ENCODE peak calls at places on chromosomes 1 and 21, in seven cellular contexts. J is breast epithelium, B is psoas muscle, L is heart left ventricle, G is left ventricle myocardium inferior, Z is Peyer's patch, F is GM23338. N is an unnamed sample.
A peak's percentile ranks its signal among the peaks of the same experiment; 100 is the strongest.

GRCh38 chr1:90007979-90008404 is 13.1 kb downstream of the ZNF326 start:
- DNase-seq in J (no peak), B (no peak), L (no peak), G (no peak), Z (no peak), F (no peak), N (no peak)

GRCh38 chr21:35779690-35780570 is 280.4 kb downstream of the SETD4 start:
- DNase-seq in J (no peak), B (no peak), L (peak; percentile 31), G (no peak), Z (no peak), F (no peak), N (no peak)

GRCh38 chr1:27526569-27527222 is 36.7 kb upstream of the WASF2 start:
- DNase-seq in J (no peak), B (no peak), L (no peak), G (no peak), Z (no peak), F (no peak), N (no peak)

GRCh38 chr1:119466419-119466818 is 40.6 kb upstream of the HSD3B1 start:
- DNase-seq in J (no peak), B (no peak), L (no peak), G (no peak), Z (no peak), F (no peak), N (no peak)

GRCh38 chr1:62436039-62436465 is 797 bp upstream of the USP1 start:
- DNase-seq in J (peak; percentile 95), B (peak; percentile 97), L (no peak), G (peak; percentile 96), Z (peak; percentile 96), F (no peak), N (peak; percentile 92)

GRCh38 chr1:13992489-13993285 is 292.7 kb downstream of the PRDM2 start:
- DNase-seq in J (no peak), B (no peak), L (no peak), G (no peak), Z (no peak), F (peak; percentile 39), N (no peak)

GRCh38 chr1:243234978-243235657 is 20.0 kb downstream of the CEP170 start:
- DNase-seq in J (no peak), B (no peak), L (no peak), G (no peak), Z (no peak), F (no peak), N (no peak)

GRCh38 chr1:37930246-37931142 is 16.4 kb downstream of the INPP5B start:
- DNase-seq in J (no peak), B (no peak), L (peak; percentile 68), G (peak; percentile 34), Z (peak; percentile 26), F (no peak), N (no peak)

GRCh38 chr21:28974531-28975227 is 18.0 kb downstream of the LTN1 start:
- DNase-seq in J (no peak), B (no peak), L (no peak), G (no peak), Z (no peak), F (no peak), N (no peak)

GRCh38 chr1:244965182-244965581 is 100.8 kb upstream of the HNRNPU start:
- DNase-seq in J (no peak), B (no peak), L (no peak), G (no peak), Z (no peak), F (no peak), N (no peak)

GRCh38 chr1:6349254-6349943 is 44.2 kb downstream of the ACOT7 start:
- DNase-seq in J (no peak), B (no peak), L (no peak), G (no peak), Z (no peak), F (no peak), N (no peak)

GRCh38 chr1:171142081-171142450 is 43.0 kb upstream of the FMO2 start:
- DNase-seq in J (no peak), B (peak; percentile 45), L (peak; percentile 58), G (peak; percentile 48), Z (no peak), F (no peak), N (no peak)

GRCh38 chr1:172134087-172134731 is 286.3 kb upstream of the C1orf105 start:
- DNase-seq in J (no peak), B (no peak), L (no peak), G (no peak), Z (no peak), F (no peak), N (no peak)

GRCh38 chr1:85628791-85629531 is 48.4 kb downstream of the CCN1 start:
- DNase-seq in J (peak; percentile 79), B (peak; percentile 37), L (peak; percentile 42), G (peak; percentile 52), Z (no peak), F (peak; percentile 67), N (no peak)

GRCh38 chr1:41741244-41741643 is 177.5 kb downstream of the HIVEP3 start:
- DNase-seq in J (no peak), B (no peak), L (no peak), G (no peak), Z (no peak), F (no peak), N (no peak)

GRCh38 chr1:43866201-43866600 is 67.4 kb upstream of the ARTN start:
- DNase-seq in J (no peak), B (no peak), L (no peak), G (no peak), Z (no peak), F (no peak), N (no peak)

GRCh38 chr1:233569636-233570035 is 44.3 kb upstream of the KCNK1 start:
- DNase-seq in J (no peak), B (no peak), L (no peak), G (no peak), Z (no peak), F (no peak), N (no peak)

GRCh38 chr1:162872981-162873380 is 12.0 kb upstream of the CCDC190 start:
- DNase-seq in J (no peak), B (no peak), L (no peak), G (no peak), Z (no peak), F (no peak), N (no peak)

GRCh38 chr1:16905112-16905855 is 9.5 kb downstream of the RNU1-2 start:
- DNase-seq in J (no peak), B (no peak), L (no peak), G (no peak), Z (no peak), F (peak; percentile 80), N (no peak)

GRCh38 chr1:244435562-244436205 is 16.0 kb downstream of the ADSS2 start:
- DNase-seq in J (no peak), B (no peak), L (no peak), G (no peak), Z (no peak), F (no peak), N (no peak)

GRCh38 chr1:151325646-151326429 is 1.4 kb downstream of the PI4KB start:
- DNase-seq in J (no peak), B (no peak), L (no peak), G (no peak), Z (no peak), F (no peak), N (no peak)
- H3K4me3 ChIP-seq in J (peak overlapping the region; percentile 68), B (peak overlapping the region; percentile 92), L (peak overlapping the region; percentile 91), G (peak overlapping the region; percentile 94), Z (peak overlapping the region; percentile 83), F (peak overlapping the region; percentile 74), N (peak overlapping the region; percentile 77)

GRCh38 chr1:53943090-53943489 is 2.4 kb downstream of the IFT25 start:
- DNase-seq in J (no peak), B (no peak), L (no peak), G (no peak), Z (no peak), F (no peak), N (no peak)
- H3K4me1 ChIP-seq in J (no peaks in the 10 kb centered on the region), B (peaks cover 20% of the 10 kb centered on the region), L (peaks cover 8% of the 10 kb centered on the region), G (peaks cover 32% of the 10 kb centered on the region), Z (peaks cover 4% of the 10 kb centered on the region), F (peaks cover 27% of the 10 kb centered on the region), N (no peaks in the 10 kb centered on the region)

DNA sequence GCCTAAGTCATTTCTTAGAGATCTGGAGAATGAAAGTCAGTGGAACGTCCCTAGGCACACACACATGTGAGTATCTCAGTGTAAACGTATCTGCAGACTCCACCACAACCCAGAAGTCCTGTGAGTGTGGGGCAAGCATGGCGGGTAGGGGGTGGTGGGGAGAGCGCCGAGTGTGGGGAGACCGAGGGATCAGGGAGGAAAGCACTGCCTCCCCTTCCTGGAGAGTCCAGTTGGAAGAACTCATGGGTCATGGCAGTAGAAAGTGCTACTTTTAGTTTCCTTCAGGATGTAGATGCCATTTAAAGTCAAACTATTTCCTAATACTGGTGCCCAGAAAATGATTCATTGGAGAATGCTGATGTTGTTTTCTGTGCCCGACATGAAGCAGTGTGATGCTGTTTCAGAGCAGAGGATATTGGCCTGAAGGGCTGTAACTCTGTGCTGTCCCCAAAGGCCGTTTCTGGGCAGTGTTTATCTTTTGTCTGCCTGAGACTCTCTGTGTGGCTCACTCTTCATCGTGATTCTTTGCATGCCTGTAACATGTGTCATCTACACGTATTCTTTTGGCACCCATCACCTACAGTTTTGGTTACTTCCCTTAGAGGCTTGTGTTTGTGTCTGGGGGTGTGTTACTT is 45.7 kb upstream of the TSPAN2 start:
- DNase-seq in J (no peak), B (no peak), L (no peak), G (no peak), Z (no peak), F (no peak), N (no peak)
- TF ChIP-seq CTCF in J (no peak), B (peak; percentile 4), L (no peak), G (no peak), Z (no peak), F (no peak), N (no peak)

GRCh38 chr1:161069731-161070270 is at the start of gene ARHGAP30:
- DNase-seq in J (no peak), B (peak; percentile 62), L (peak; percentile 75), G (peak; percentile 62), Z (peak; percentile 95), F (peak; percentile 41), N (no peak)
- H3K4me3 ChIP-seq in J (peak within 1 kb of the TSS; percentile 42), B (peak within 1 kb of the TSS; percentile 49), L (peak within 1 kb of the TSS; percentile 72), G (peak within 1 kb of the TSS; percentile 49), Z (peak within 1 kb of the TSS; percentile 53), F (no peak within 1 kb of the TSS), N (no peak within 1 kb of the TSS)

N was measured in BE2C.